ENCODE peak calls at places on chromosomes 16 and 17, in eight cellular contexts. One of them, this sample, is unnamed.

GRCh38 chr17:83053779-83054451 is 25.5 kb upstream of the METRNL start:
- DNase-seq in epithelial cell of esophagus: no peak
- DNase-seq in AG04449: no peak
- DNase-seq in heart left ventricle: peak
- DNase-seq in AG10803: no peak
- DNase-seq in esophagus muscularis mucosa: no peak
- DNase-seq in sigmoid colon: peak
- DNase-seq in PC-9: no peak
- DNase-seq in this sample: peak

GRCh38 chr16:53465606-53466290 is 31.5 kb downstream of the RBL2 start:
- DNase-seq in epithelial cell of esophagus: peak
- DNase-seq in AG04449: peak
- DNase-seq in heart left ventricle: no peak
- DNase-seq in AG10803: peak
- DNase-seq in esophagus muscularis mucosa: no peak
- DNase-seq in sigmoid colon: no peak
- DNase-seq in PC-9: no peak
- DNase-seq in this sample: no peak

GRCh38 chr17:1629647-1630310 is 1.1 kb upstream of the SLC43A2 start:
- DNase-seq in epithelial cell of esophagus: peak
- DNase-seq in AG04449: no peak
- DNase-seq in heart left ventricle: peak
- DNase-seq in AG10803: peak
- DNase-seq in esophagus muscularis mucosa: no peak
- DNase-seq in sigmoid colon: peak
- DNase-seq in PC-9: no peak
- DNase-seq in this sample: peak

GRCh38 chr17:72030067-72030899 is 90.5 kb upstream of the SOX9 start:
- DNase-seq in epithelial cell of esophagus: peak
- DNase-seq in AG04449: no peak
- DNase-seq in heart left ventricle: peak
- DNase-seq in AG10803: peak
- DNase-seq in esophagus muscularis mucosa: no peak
- DNase-seq in sigmoid colon: no peak
- DNase-seq in PC-9: no peak
- DNase-seq in this sample: no peak

GRCh38 chr17:19304209-19304608 is 58.3 kb downstream of the B9D1 start:
- DNase-seq in epithelial cell of esophagus: peak
- DNase-seq in AG04449: no peak
- DNase-seq in heart left ventricle: peak
- DNase-seq in AG10803: peak
- DNase-seq in esophagus muscularis mucosa: no peak
- DNase-seq in sigmoid colon: peak
- DNase-seq in PC-9: no peak
- DNase-seq in this sample: peak

GRCh38 chr17:46191332-46192210 is 1.7 kb downstream of the KANSL1 start:
- DNase-seq in epithelial cell of esophagus: peak
- DNase-seq in AG04449: no peak
- DNase-seq in heart left ventricle: no peak
- DNase-seq in AG10803: peak
- DNase-seq in esophagus muscularis mucosa: no peak
- DNase-seq in sigmoid colon: no peak
- DNase-seq in PC-9: no peak
- DNase-seq in this sample: no peak

GRCh38 chr16:49875812-49876715 is 20.2 kb upstream of the ZNF423 start:
- DNase-seq in epithelial cell of esophagus: no peak
- DNase-seq in AG04449: no peak
- DNase-seq in heart left ventricle: no peak
- DNase-seq in AG10803: no peak
- DNase-seq in esophagus muscularis mucosa: no peak
- DNase-seq in sigmoid colon: no peak
- DNase-seq in PC-9: no peak
- DNase-seq in this sample: no peak

GRCh38 chr17:63498621-63499195 is 21.8 kb downstream of the ACE start:
- DNase-seq in epithelial cell of esophagus: no peak
- DNase-seq in AG04449: peak
- DNase-seq in heart left ventricle: no peak
- DNase-seq in AG10803: peak
- DNase-seq in esophagus muscularis mucosa: no peak
- DNase-seq in sigmoid colon: no peak
- DNase-seq in PC-9: no peak
- DNase-seq in this sample: no peak

GRCh38 chr17:77420476-77420803 is 279.7 kb downstream of the SEC14L1 start:
- DNase-seq in epithelial cell of esophagus: no peak
- DNase-seq in AG04449: no peak
- DNase-seq in heart left ventricle: no peak
- DNase-seq in AG10803: no peak
- DNase-seq in esophagus muscularis mucosa: no peak
- DNase-seq in sigmoid colon: no peak
- DNase-seq in PC-9: no peak
- DNase-seq in this sample: no peak

GRCh38 chr17:77422104-77422782 is 281.5 kb downstream of the SEC14L1 start:
- DNase-seq in epithelial cell of esophagus: peak
- DNase-seq in AG04449: no peak
- DNase-seq in heart left ventricle: no peak
- DNase-seq in AG10803: no peak
- DNase-seq in esophagus muscularis mucosa: no peak
- DNase-seq in sigmoid colon: peak
- DNase-seq in PC-9: peak
- DNase-seq in this sample: no peak

GRCh38 chr17:77419547-77420475 is 279.0 kb downstream of the SEC14L1 start:
- DNase-seq in epithelial cell of esophagus: no peak
- DNase-seq in AG04449: no peak
- DNase-seq in heart left ventricle: no peak
- DNase-seq in AG10803: peak
- DNase-seq in esophagus muscularis mucosa: no peak
- DNase-seq in sigmoid colon: peak
- DNase-seq in PC-9: peak
- DNase-seq in this sample: no peak

GRCh38 chr17:77420804-77421634 is 280.2 kb downstream of the SEC14L1 start:
- DNase-seq in epithelial cell of esophagus: peak
- DNase-seq in AG04449: peak
- DNase-seq in heart left ventricle: no peak
- DNase-seq in AG10803: peak
- DNase-seq in esophagus muscularis mucosa: no peak
- DNase-seq in sigmoid colon: peak
- DNase-seq in PC-9: no peak
- DNase-seq in this sample: no peak

DNA sequence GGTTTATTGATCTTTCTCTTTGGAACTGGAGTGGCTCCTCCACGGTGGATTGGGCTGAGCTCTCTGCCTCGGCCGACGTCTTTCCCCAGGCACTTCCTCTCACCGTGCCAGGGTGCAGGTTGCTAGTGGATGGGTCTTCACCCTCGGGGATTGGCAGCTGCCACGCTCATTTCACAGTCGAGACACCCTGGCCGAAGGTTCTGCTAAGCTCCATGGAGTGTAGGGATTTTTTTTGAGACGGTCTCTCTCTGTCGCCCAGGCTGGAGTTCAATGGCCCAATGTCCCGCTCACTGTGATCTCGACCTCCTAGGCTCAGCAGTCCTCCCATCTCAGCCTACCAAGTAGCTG is 280.8 kb downstream of the SEC14L1 start:
- DNase-seq in epithelial cell of esophagus: no peak
- DNase-seq in AG04449: no peak
- DNase-seq in heart left ventricle: no peak
- DNase-seq in AG10803: no peak
- DNase-seq in esophagus muscularis mucosa: no peak
- DNase-seq in sigmoid colon: no peak
- DNase-seq in PC-9: no peak
- DNase-seq in this sample: no peak
- H3K4me3 ChIP-seq in epithelial cell of esophagus: no peak
- H3K4me3 ChIP-seq in AG04449: no peak
- H3K4me3 ChIP-seq in heart left ventricle: no peak
- H3K4me3 ChIP-seq in AG10803: no peak
- H3K4me3 ChIP-seq in esophagus muscularis mucosa: peak
- H3K4me3 ChIP-seq in sigmoid colon: no peak
- H3K4me3 ChIP-seq in PC-9: no peak
- H3K4me3 ChIP-seq in this sample: no peak

GRCh38 chr16:4385789-4386451 is 14.3 kb downstream of the VASN start:
- DNase-seq in epithelial cell of esophagus: no peak
- DNase-seq in AG04449: no peak
- DNase-seq in heart left ventricle: no peak
- DNase-seq in AG10803: no peak
- DNase-seq in esophagus muscularis mucosa: no peak
- DNase-seq in sigmoid colon: no peak
- DNase-seq in PC-9: no peak
- DNase-seq in this sample: no peak

GRCh38 chr16:4387769-4388168 is 16.1 kb downstream of the VASN start:
- DNase-seq in epithelial cell of esophagus: no peak
- DNase-seq in AG04449: no peak
- DNase-seq in heart left ventricle: peak
- DNase-seq in AG10803: no peak
- DNase-seq in esophagus muscularis mucosa: no peak
- DNase-seq in sigmoid colon: no peak
- DNase-seq in PC-9: no peak
- DNase-seq in this sample: no peak

GRCh38 chr16:4385066-4385788 is 13.6 kb downstream of the VASN start:
- DNase-seq in epithelial cell of esophagus: no peak
- DNase-seq in AG04449: no peak
- DNase-seq in heart left ventricle: no peak
- DNase-seq in AG10803: peak
- DNase-seq in esophagus muscularis mucosa: no peak
- DNase-seq in sigmoid colon: no peak
- DNase-seq in PC-9: no peak
- DNase-seq in this sample: no peak

GRCh38 chr16:4386951-4387565 is 15.4 kb downstream of the VASN start:
- DNase-seq in epithelial cell of esophagus: no peak
- DNase-seq in AG04449: no peak
- DNase-seq in heart left ventricle: no peak
- DNase-seq in AG10803: peak
- DNase-seq in esophagus muscularis mucosa: no peak
- DNase-seq in sigmoid colon: no peak
- DNase-seq in PC-9: no peak
- DNase-seq in this sample: no peak

DNA sequence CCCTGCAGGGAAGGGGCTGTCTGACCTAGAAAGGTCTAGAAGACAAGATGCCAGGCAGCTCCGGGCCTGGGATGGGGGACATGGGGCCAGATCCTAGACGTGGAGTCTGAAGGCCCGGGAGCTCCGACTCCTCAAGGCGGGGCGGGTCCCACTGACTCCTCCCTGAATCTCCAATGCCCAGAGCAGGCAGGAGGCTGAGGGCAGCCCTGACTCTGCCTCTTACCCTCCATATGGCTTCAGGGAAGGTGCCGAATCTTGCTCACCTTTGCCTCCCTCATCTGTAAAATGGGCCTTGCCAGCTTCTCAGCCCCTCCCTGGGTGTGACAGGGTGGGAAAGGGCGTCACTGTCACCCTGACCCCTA is 14.8 kb downstream of the VASN start:
- DNase-seq in epithelial cell of esophagus: no peak
- DNase-seq in AG04449: no peak
- DNase-seq in heart left ventricle: no peak
- DNase-seq in AG10803: peak
- DNase-seq in esophagus muscularis mucosa: no peak
- DNase-seq in sigmoid colon: no peak
- DNase-seq in PC-9: no peak
- DNase-seq in this sample: no peak
- H3K4me3 ChIP-seq in epithelial cell of esophagus: no peak
- H3K4me3 ChIP-seq in AG04449: no peak
- H3K4me3 ChIP-seq in heart left ventricle: no peak
- H3K4me3 ChIP-seq in AG10803: no peak
- H3K4me3 ChIP-seq in esophagus muscularis mucosa: no peak
- H3K4me3 ChIP-seq in sigmoid colon: no peak
- H3K4me3 ChIP-seq in PC-9: no peak
- H3K4me3 ChIP-seq in this sample: no peak

GRCh38 chr17:34234616-34235015 is 20.5 kb upstream of the CCL2 start:
- DNase-seq in epithelial cell of esophagus: no peak
- DNase-seq in AG04449: no peak
- DNase-seq in heart left ventricle: no peak
- DNase-seq in AG10803: no peak
- DNase-seq in esophagus muscularis mucosa: no peak
- DNase-seq in sigmoid colon: no peak
- DNase-seq in PC-9: no peak
- DNase-seq in this sample: no peak

GRCh38 chr17:34236341-34236892 is 18.7 kb upstream of the CCL2 start:
- DNase-seq in epithelial cell of esophagus: no peak
- DNase-seq in AG04449: no peak
- DNase-seq in heart left ventricle: no peak
- DNase-seq in AG10803: no peak
- DNase-seq in esophagus muscularis mucosa: no peak
- DNase-seq in sigmoid colon: no peak
- DNase-seq in PC-9: no peak
- DNase-seq in this sample: no peak

GRCh38 chr17:34235389-34236028 is 19.6 kb upstream of the CCL2 start:
- DNase-seq in epithelial cell of esophagus: no peak
- DNase-seq in AG04449: no peak
- DNase-seq in heart left ventricle: peak
- DNase-seq in AG10803: no peak
- DNase-seq in esophagus muscularis mucosa: no peak
- DNase-seq in sigmoid colon: peak
- DNase-seq in PC-9: no peak
- DNase-seq in this sample: no peak

GRCh38 chr17:34241062-34241461 is 14.0 kb upstream of the CCL2 start:
- DNase-seq in epithelial cell of esophagus: no peak
- DNase-seq in AG04449: no peak
- DNase-seq in heart left ventricle: peak
- DNase-seq in AG10803: peak
- DNase-seq in esophagus muscularis mucosa: no peak
- DNase-seq in sigmoid colon: peak
- DNase-seq in PC-9: no peak
- DNase-seq in this sample: peak

DNA sequence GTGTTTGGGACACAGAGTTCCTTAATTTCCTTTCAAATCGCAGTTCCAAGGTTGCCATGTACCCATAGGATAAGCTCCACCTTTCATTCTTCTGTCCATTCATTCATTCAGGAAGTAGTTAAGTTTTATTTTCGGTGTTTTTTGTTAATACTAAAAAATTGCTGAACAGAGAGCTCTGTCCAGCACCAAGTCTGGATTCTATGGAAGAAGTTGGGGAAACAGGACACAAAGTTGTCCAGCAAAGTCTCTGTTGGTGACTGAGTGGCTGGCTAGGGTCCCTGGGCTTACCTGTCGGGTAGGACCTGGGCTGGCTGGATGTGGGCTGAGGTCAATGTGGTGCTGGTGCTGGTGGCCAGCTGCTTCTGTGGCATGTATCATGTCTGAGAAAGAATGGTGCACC is 17.6 kb upstream of the CCL2 start:
- DNase-seq in epithelial cell of esophagus: no peak
- DNase-seq in AG04449: no peak
- DNase-seq in heart left ventricle: no peak
- DNase-seq in AG10803: no peak
- DNase-seq in esophagus muscularis mucosa: no peak
- DNase-seq in sigmoid colon: no peak
- DNase-seq in PC-9: no peak
- DNase-seq in this sample: no peak
- H3K4me3 ChIP-seq in epithelial cell of esophagus: no peak
- H3K4me3 ChIP-seq in AG04449: no peak
- H3K4me3 ChIP-seq in heart left ventricle: no peak
- H3K4me3 ChIP-seq in AG10803: no peak
- H3K4me3 ChIP-seq in esophagus muscularis mucosa: no peak
- H3K4me3 ChIP-seq in sigmoid colon: no peak
- H3K4me3 ChIP-seq in PC-9: no peak
- H3K4me3 ChIP-seq in this sample: no peak

DNA sequence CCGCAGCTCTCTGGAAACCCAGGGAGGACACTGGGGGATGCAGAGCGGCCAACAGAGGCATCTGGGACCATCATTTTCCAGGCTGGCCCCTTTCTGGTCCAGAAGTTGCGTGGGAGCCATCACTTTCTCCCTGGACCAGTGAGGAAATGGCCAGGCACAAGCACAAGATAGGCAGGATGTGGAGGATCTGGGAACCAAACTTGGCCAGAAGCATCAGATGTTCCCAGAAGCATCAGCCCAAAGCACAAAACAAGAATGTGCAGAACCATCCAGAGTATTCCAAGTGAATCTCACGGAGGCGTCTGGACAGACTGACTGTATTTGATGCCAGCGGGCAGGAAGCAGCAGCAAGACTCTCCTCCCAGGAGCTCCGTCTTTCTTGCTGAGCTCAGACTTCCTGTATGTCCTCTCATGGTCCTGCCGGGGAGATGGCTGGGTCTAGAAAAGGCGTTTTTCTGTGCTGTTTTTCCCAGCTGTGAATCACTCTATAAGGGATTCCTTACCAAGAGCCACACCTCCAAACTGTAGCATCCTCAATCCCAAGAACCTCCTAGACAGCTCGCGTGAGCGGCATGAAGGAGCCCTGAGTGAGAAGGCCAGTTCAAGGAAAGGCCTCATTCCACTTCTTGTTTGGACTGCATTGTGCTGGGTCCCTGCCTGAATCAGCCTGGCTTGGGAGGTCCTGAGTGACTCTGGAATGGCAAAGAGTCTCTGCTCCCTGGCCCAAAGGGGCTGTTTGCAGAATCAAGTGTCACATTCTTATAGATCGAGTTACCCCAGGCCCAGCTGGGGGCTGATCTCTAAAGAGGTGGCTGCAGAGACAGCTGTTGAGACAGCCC is 49.5 kb upstream of the MTSS2 start:
- DNase-seq in epithelial cell of esophagus: no peak
- DNase-seq in AG04449: no peak
- DNase-seq in heart left ventricle: peak
- DNase-seq in AG10803: peak
- DNase-seq in esophagus muscularis mucosa: no peak
- DNase-seq in sigmoid colon: peak
- DNase-seq in PC-9: no peak
- DNase-seq in this sample: no peak
- H3K4me3 ChIP-seq in epithelial cell of esophagus: no peak
- H3K4me3 ChIP-seq in AG04449: no peak
- H3K4me3 ChIP-seq in heart left ventricle: no peak
- H3K4me3 ChIP-seq in AG10803: no peak
- H3K4me3 ChIP-seq in esophagus muscularis mucosa: no peak
- H3K4me3 ChIP-seq in sigmoid colon: no peak
- H3K4me3 ChIP-seq in PC-9: no peak
- H3K4me3 ChIP-seq in this sample: no peak